ENCODE peak calls at places on chromosome 5, in nine cellular contexts. E is IMR-90, M is nephron progenitor cell, Z is HepG2, A is brain microvascular endothelial cell, R is mesothelial cell of epicardium, K is bronchial epithelial cell, C is AG04450, B is right lobe of liver. D is an unnamed sample.

GRCh38 chr5:56480305-56481146 is 247.4 kb upstream of the ANKRD55 start:
- DNase-seq in A (peak; percentile 84), E (peak; percentile 84), M (peak; percentile 71), C (no peak), Z (peak; percentile 96), K (peak; percentile 50), B (peak; percentile 64), R (peak; percentile 28), D (no peak)

GRCh38 chr5:16065810-16066209 is 113.8 kb downstream of the MARCHF11 start:
- DNase-seq in B (no peak), M (no peak), C (no peak), R (no peak), Z (no peak), E (no peak), K (no peak), A (no peak), D (no peak)

GRCh38 chr5:59766394-59766793 is 127.1 kb downstream of the PDE4D start:
- DNase-seq in R (no peak), K (peak; percentile 38), Z (no peak), C (no peak), B (peak; percentile 79), E (no peak), M (no peak), A (peak; percentile 40), D (no peak)

GRCh38 chr5:62142351-62142750 is 163.7 kb upstream of the KIF2A start:
- DNase-seq in Z (no peak), A (no peak), C (no peak), R (no peak), E (no peak), K (no peak), B (no peak), M (no peak), D (no peak)

GRCh38 chr5:36305571-36306326 is 4.0 kb upstream of the RANBP3L start:
- DNase-seq in K (peak; percentile 51), A (peak; percentile 33), M (peak; percentile 21), C (no peak), E (peak; percentile 38), R (no peak), Z (peak; percentile 28), B (peak; percentile 61), D (no peak)

GRCh38 chr5:76426391-76426802 is 23.3 kb downstream of the IQGAP2 start:
- DNase-seq in C (no peak), E (no peak), A (no peak), Z (no peak), M (no peak), R (no peak), B (no peak), K (no peak), D (no peak)

GRCh38 chr5:116479776-116480675 is 94.6 kb downstream of the SEMA6A start:
- DNase-seq in A (no peak), B (no peak), C (no peak), R (no peak), E (no peak), Z (no peak), K (no peak), M (no peak), D (no peak)

GRCh38 chr5:168114444-168115017 is 176.9 kb upstream of the WWC1 start:
- DNase-seq in M (peak; percentile 59), R (no peak), E (peak; percentile 14), A (peak; percentile 31), Z (peak; percentile 44), K (peak; percentile 53), C (no peak), B (peak; percentile 66), D (no peak)

GRCh38 chr5:38396766-38397165 is 138.4 kb downstream of the EGFLAM start:
- DNase-seq in A (no peak), B (no peak), C (no peak), E (no peak), M (no peak), R (no peak), K (no peak), Z (no peak), D (no peak)

GRCh38 chr5:57753446-57753845 is 270.8 kb upstream of the ACTBL2 start:
- DNase-seq in B (no peak), A (no peak), C (no peak), M (no peak), E (no peak), R (no peak), K (peak; percentile 88), Z (no peak), D (no peak)

GRCh38 chr5:1131191-1131621 is 19.3 kb upstream of the SLC12A7 start:
- DNase-seq in B (no peak), Z (no peak), A (no peak), E (no peak), C (no peak), M (no peak), R (no peak), K (no peak), D (no peak)

GRCh38 chr5:115440782-115441451 is 103.7 kb downstream of the FEM1C start:
- DNase-seq in B (no peak), C (no peak), M (no peak), E (no peak), K (peak; percentile 47), R (no peak), Z (no peak), A (no peak), D (no peak)

GRCh38 chr5:33579789-33580188 is 139.0 kb downstream of the TARS1 start:
- DNase-seq in Z (no peak), B (no peak), E (no peak), A (no peak), R (no peak), M (no peak), K (no peak), C (no peak), D (no peak)

GRCh38 chr5:138873096-138873885 is 1.8 kb downstream of the LRRTM2 start:
- DNase-seq in M (no peak), R (no peak), A (no peak), B (no peak), C (no peak), E (no peak), K (no peak), Z (no peak), D (no peak)

GRCh38 chr5:114010362-114010761 is 351.5 kb upstream of the KCNN2 start:
- DNase-seq in B (no peak), K (peak; percentile 29), R (no peak), E (peak; percentile 87), A (peak; percentile 28), Z (no peak), C (peak; percentile 29), M (no peak), D (no peak)

GRCh38 chr5:52738095-52738506 is 49.6 kb upstream of the ITGA1 start:
- DNase-seq in E (peak; percentile 71), B (no peak), R (no peak), Z (no peak), M (no peak), A (peak; percentile 85), C (no peak), K (peak; percentile 47), D (no peak)

GRCh38 chr5:12672141-12672540 is 767.9 kb upstream of the CTNND2 start:
- DNase-seq in B (no peak), C (no peak), M (no peak), Z (no peak), K (no peak), E (no peak), R (no peak), A (no peak), D (no peak)

GRCh38 chr5:97229688-97230285 is 46.7 kb upstream of the RIOK2 start:
- DNase-seq in R (no peak), A (peak; percentile 1), B (no peak), E (no peak), Z (no peak), M (no peak), K (peak; percentile 5), C (no peak), D (no peak)
- TF ChIP-seq CTCF in R (no peak), A (no peak), B (no peak), E (no peak), Z (no peak), M (no peak), K (no peak), C (no peak), D (no peak)

GRCh38 chr5:130077007-130077406 is 172.7 kb downstream of the CHSY3 start:
- DNase-seq in C (no peak), K (no peak), Z (no peak), B (no peak), R (no peak), A (no peak), M (no peak), E (no peak), D (no peak)
- TF ChIP-seq CTCF in C (peak; percentile 15), K (peak; percentile 9), Z (no peak), B (no peak), R (no peak), A (peak; percentile 41), M (no peak), E (no peak), D (no peak)

GRCh38 chr5:109826426-109826825 is 136.7 kb downstream of the MAN2A1 start:
- DNase-seq in Z (no peak), B (no peak), K (peak; percentile 92), E (peak; percentile 55), A (peak; percentile 29), C (no peak), R (no peak), M (no peak), D (no peak)
- TF ChIP-seq CTCF in Z (no peak), B (no peak), K (no peak), E (no peak), A (no peak), C (no peak), R (no peak), M (no peak), D (no peak)

GRCh38 chr5:102971693-102972293 is 148.1 kb downstream of the GIN1 start:
- DNase-seq in A (no peak), E (peak; percentile 70), Z (peak; percentile 1), B (no peak), R (no peak), K (peak; percentile 15), M (no peak), C (no peak), D (no peak)
- TF ChIP-seq CTCF in A (peak; percentile 58), E (peak; percentile 62), Z (peak; percentile 41), B (peak; percentile 22), R (peak; percentile 16), K (no peak), M (peak; percentile 35), C (peak; percentile 66), D (peak; percentile 48)

GRCh38 chr5:32057157-32058096 is 116.7 kb downstream of the GOLPH3 start:
- DNase-seq in K (peak; percentile 47), A (no peak), E (no peak), Z (no peak), B (no peak), M (no peak), R (no peak), C (no peak), D (no peak)
- TF ChIP-seq CTCF in K (peak; percentile 7), A (no peak), E (peak; percentile 19), Z (no peak), B (peak; percentile 27), M (peak; percentile 18), R (peak; percentile 65), C (peak; percentile 29), D (peak; percentile 18)

DNA sequence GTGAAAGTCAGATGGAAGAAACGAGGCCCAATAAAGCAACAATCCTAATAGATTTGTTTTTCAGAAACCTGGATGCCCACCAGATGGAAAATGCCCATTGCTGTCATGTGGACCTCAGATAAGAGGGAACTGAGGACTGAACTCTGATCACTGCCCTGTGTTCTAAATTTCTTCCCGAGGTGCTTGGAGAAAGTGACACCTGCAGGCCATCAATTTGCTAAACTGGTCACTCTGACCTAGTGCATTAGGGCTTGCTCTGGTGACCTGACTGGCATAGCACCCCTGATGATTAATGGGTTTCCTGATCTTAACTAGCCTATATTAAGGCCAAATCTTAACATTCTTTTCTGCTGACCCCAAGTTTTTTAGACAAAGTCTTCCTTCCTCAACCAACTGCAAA is 32.4 kb upstream of the VDAC1 start:
- DNase-seq in M (no peak), B (no peak), Z (no peak), E (no peak), C (no peak), R (no peak), K (no peak), A (no peak), D (no peak)
- TF ChIP-seq CTCF in M (no peak), B (peak; percentile 19), Z (peak; percentile 70), E (no peak), C (no peak), R (no peak), K (no peak), A (no peak), D (no peak)

D was measured in D721Med.